ENCODE peak calls at places on chromosomes 2 and 18, in five cellular contexts. M is stimulated activated CD8-positive, alpha-beta memory T cell treated with anti-CD3 and anti-CD28 coated beads, Interleukin-2, amount 100 ng/mL, for 48 hours; I is fibroblast of lung; J is astrocyte of the cerebellum; O is transverse colon. W is an unnamed sample.

GRCh38 chr2:26008851-26009566 is 24.9 kb upstream of the RAB10 start:
- DNase-seq in I (peak), O (peak), J (no peak), M (no peak), W (no peak)

GRCh38 chr2:42129487-42129852 is 39.7 kb upstream of the EML4 start:
- DNase-seq in I (no peak), J (no peak), O (no peak), M (no peak), W (no peak)

GRCh38 chr2:105104208-105104731 is 66.4 kb downstream of the MRPS9 start:
- DNase-seq in M (no peak), J (peak), I (peak), O (no peak), W (no peak)

GRCh38 chr2:101515512-101515911 is 40.6 kb upstream of the RFX8 start:
- DNase-seq in O (no peak), J (no peak), M (no peak), I (peak), W (no peak)

GRCh38 chr2:239954166-239955085 is 70.7 kb downstream of the NDUFA10 start:
- DNase-seq in M (no peak), O (no peak), I (no peak), J (no peak), W (no peak)

GRCh38 chr18:10142496-10143160 is 228.8 kb downstream of the VAPA start:
- DNase-seq in J (no peak), M (no peak), I (peak), O (no peak), W (no peak)

GRCh38 chr18:12990662-12990976 is 543 bp upstream of the CEP192 start:
- DNase-seq in O (no peak), J (no peak), M (no peak), I (no peak), W (no peak)

GRCh38 chr2:64474200-64474630 is 20.3 kb downstream of the LGALSL start:
- DNase-seq in J (no peak), I (no peak), M (no peak), O (no peak), W (no peak)